ENCODE peak calls at places on chromosomes 5 and 9, in eight cellular contexts. One of them, this sample, is unnamed. For H3K27me3, the result is how much of the 10 kb centered on the place peaks cover.

GRCh38 chr9:99848447-99848846 is 26.8 kb downstream of the NR4A3 start:
- DNase-seq in tibial nerve: no peak
- DNase-seq in GM06990: no peak
- DNase-seq in fibroblast of lung: no peak
- DNase-seq in endodermal cell: no peak
- DNase-seq in cardiac muscle cell: no peak
- DNase-seq in BJ: no peak
- DNase-seq in hepatocyte: no peak
- DNase-seq in this sample: no peak

GRCh38 chr5:132269635-132270344 is 12.3 kb downstream of the PDLIM4 start:
- DNase-seq in tibial nerve: no peak
- DNase-seq in GM06990: no peak
- DNase-seq in fibroblast of lung: no peak
- DNase-seq in endodermal cell: no peak
- DNase-seq in cardiac muscle cell: no peak
- DNase-seq in BJ: no peak
- DNase-seq in hepatocyte: no peak
- DNase-seq in this sample: no peak

GRCh38 chr5:115415143-115415491 is 118.7 kb upstream of the CCDC112 start:
- DNase-seq in tibial nerve: no peak
- DNase-seq in GM06990: no peak
- DNase-seq in fibroblast of lung: peak
- DNase-seq in endodermal cell: no peak
- DNase-seq in cardiac muscle cell: peak
- DNase-seq in BJ: no peak
- DNase-seq in hepatocyte: peak
- DNase-seq in this sample: peak

GRCh38 chr9:8012986-8013385 is 213.4 kb upstream of the DMAC1 start:
- DNase-seq in tibial nerve: no peak
- DNase-seq in GM06990: no peak
- DNase-seq in fibroblast of lung: no peak
- DNase-seq in endodermal cell: no peak
- DNase-seq in cardiac muscle cell: no peak
- DNase-seq in BJ: no peak
- DNase-seq in hepatocyte: peak
- DNase-seq in this sample: peak

GRCh38 chr5:82922086-82922734 is 155.0 kb downstream of the TMEM167A start:
- DNase-seq in tibial nerve: no peak
- DNase-seq in GM06990: no peak
- DNase-seq in fibroblast of lung: no peak
- DNase-seq in endodermal cell: no peak
- DNase-seq in cardiac muscle cell: no peak
- DNase-seq in BJ: no peak
- DNase-seq in hepatocyte: no peak
- DNase-seq in this sample: no peak

GRCh38 chr5:106459541-106459940 is 1211.2 kb downstream of the EFNA5 start:
- DNase-seq in tibial nerve: no peak
- DNase-seq in GM06990: no peak
- DNase-seq in fibroblast of lung: peak
- DNase-seq in endodermal cell: no peak
- DNase-seq in cardiac muscle cell: no peak
- DNase-seq in BJ: no peak
- DNase-seq in hepatocyte: no peak
- DNase-seq in this sample: no peak

GRCh38 chr5:13553896-13554295 is 390.6 kb downstream of the DNAH5 start:
- DNase-seq in tibial nerve: no peak
- DNase-seq in GM06990: no peak
- DNase-seq in fibroblast of lung: peak
- DNase-seq in endodermal cell: peak
- DNase-seq in cardiac muscle cell: peak
- DNase-seq in BJ: no peak
- DNase-seq in hepatocyte: peak
- DNase-seq in this sample: no peak

GRCh38 chr9:72937545-72937944 is 15.3 kb downstream of the ALDH1A1 start:
- DNase-seq in tibial nerve: no peak
- DNase-seq in GM06990: no peak
- DNase-seq in fibroblast of lung: no peak
- DNase-seq in endodermal cell: no peak
- DNase-seq in cardiac muscle cell: no peak
- DNase-seq in BJ: no peak
- DNase-seq in hepatocyte: no peak
- DNase-seq in this sample: no peak

GRCh38 chr5:36919650-36920049 is 43.1 kb downstream of the NIPBL start:
- DNase-seq in tibial nerve: no peak
- DNase-seq in GM06990: no peak
- DNase-seq in fibroblast of lung: no peak
- DNase-seq in endodermal cell: no peak
- DNase-seq in cardiac muscle cell: no peak
- DNase-seq in BJ: no peak
- DNase-seq in hepatocyte: no peak
- DNase-seq in this sample: no peak

GRCh38 chr5:56229106-56229505 is 4.0 kb downstream of the ANKRD55 start:
- DNase-seq in tibial nerve: no peak
- DNase-seq in GM06990: no peak
- DNase-seq in fibroblast of lung: no peak
- DNase-seq in endodermal cell: no peak
- DNase-seq in cardiac muscle cell: no peak
- DNase-seq in BJ: no peak
- DNase-seq in hepatocyte: no peak
- DNase-seq in this sample: no peak

GRCh38 chr5:43564289-43564850 is 7.5 kb upstream of the PAIP1 start:
- DNase-seq in tibial nerve: no peak
- DNase-seq in GM06990: no peak
- DNase-seq in fibroblast of lung: no peak
- DNase-seq in endodermal cell: peak
- DNase-seq in cardiac muscle cell: no peak
- DNase-seq in BJ: no peak
- DNase-seq in hepatocyte: no peak
- DNase-seq in this sample: no peak

GRCh38 chr5:155004138-155004744 is 9.3 kb upstream of the KIF4B start:
- DNase-seq in tibial nerve: no peak
- DNase-seq in GM06990: peak
- DNase-seq in fibroblast of lung: no peak
- DNase-seq in endodermal cell: peak
- DNase-seq in cardiac muscle cell: peak
- DNase-seq in BJ: no peak
- DNase-seq in hepatocyte: peak
- DNase-seq in this sample: no peak

GRCh38 chr9:135501261-135502167 is 1.0 kb downstream of the MRPS2 start:
- DNase-seq in tibial nerve: no peak
- DNase-seq in GM06990: no peak
- DNase-seq in fibroblast of lung: no peak
- DNase-seq in endodermal cell: peak
- DNase-seq in cardiac muscle cell: no peak
- DNase-seq in BJ: no peak
- DNase-seq in hepatocyte: no peak
- DNase-seq in this sample: no peak

GRCh38 chr9:135503371-135504261 is 3.1 kb downstream of the MRPS2 start:
- DNase-seq in tibial nerve: no peak
- DNase-seq in GM06990: no peak
- DNase-seq in fibroblast of lung: no peak
- DNase-seq in endodermal cell: no peak
- DNase-seq in cardiac muscle cell: no peak
- DNase-seq in BJ: no peak
- DNase-seq in hepatocyte: no peak
- DNase-seq in this sample: no peak

GRCh38 chr9:135502873-135503321 is 2.4 kb downstream of the MRPS2 start:
- DNase-seq in tibial nerve: no peak
- DNase-seq in GM06990: no peak
- DNase-seq in fibroblast of lung: no peak
- DNase-seq in endodermal cell: no peak
- DNase-seq in cardiac muscle cell: no peak
- DNase-seq in BJ: no peak
- DNase-seq in hepatocyte: no peak
- DNase-seq in this sample: no peak

GRCh38 chr9:135500525-135501260 is at the start of gene MRPS2:
- DNase-seq in tibial nerve: peak
- DNase-seq in GM06990: peak
- DNase-seq in fibroblast of lung: peak
- DNase-seq in endodermal cell: peak
- DNase-seq in cardiac muscle cell: peak
- DNase-seq in BJ: no peak
- DNase-seq in hepatocyte: peak
- DNase-seq in this sample: no peak

GRCh38 chr9:135502168-135502872 is 1.8 kb downstream of the MRPS2 start:
- DNase-seq in tibial nerve: no peak
- DNase-seq in GM06990: no peak
- DNase-seq in fibroblast of lung: no peak
- DNase-seq in endodermal cell: no peak
- DNase-seq in cardiac muscle cell: no peak
- DNase-seq in BJ: no peak
- DNase-seq in hepatocyte: no peak
- DNase-seq in this sample: no peak
- H3K4me3 ChIP-seq in tibial nerve: no peak
- H3K4me3 ChIP-seq in GM06990: no peak
- H3K4me3 ChIP-seq in fibroblast of lung: no peak
- H3K4me3 ChIP-seq in endodermal cell: peak
- H3K4me3 ChIP-seq in cardiac muscle cell: no peak
- H3K4me3 ChIP-seq in BJ: no peak
- H3K4me3 ChIP-seq in hepatocyte: no peak
- H3K4me3 ChIP-seq in this sample: no peak

GRCh38 chr5:133854554-133854953 is 113.9 kb downstream of the C5orf15 start:
- DNase-seq in tibial nerve: no peak
- DNase-seq in GM06990: no peak
- DNase-seq in fibroblast of lung: no peak
- DNase-seq in endodermal cell: no peak
- DNase-seq in cardiac muscle cell: no peak
- DNase-seq in BJ: no peak
- DNase-seq in hepatocyte: no peak
- DNase-seq in this sample: no peak
- H3K27me3 ChIP-seq in tibial nerve: under half
- H3K27me3 ChIP-seq in GM06990: under half
- H3K27me3 ChIP-seq in fibroblast of lung: under half
- H3K27me3 ChIP-seq in endodermal cell: under half
- H3K27me3 ChIP-seq in cardiac muscle cell: under half
- H3K27me3 ChIP-seq in BJ: under half
- H3K27me3 ChIP-seq in hepatocyte: under half
- H3K27me3 ChIP-seq in this sample: under half

DNA sequence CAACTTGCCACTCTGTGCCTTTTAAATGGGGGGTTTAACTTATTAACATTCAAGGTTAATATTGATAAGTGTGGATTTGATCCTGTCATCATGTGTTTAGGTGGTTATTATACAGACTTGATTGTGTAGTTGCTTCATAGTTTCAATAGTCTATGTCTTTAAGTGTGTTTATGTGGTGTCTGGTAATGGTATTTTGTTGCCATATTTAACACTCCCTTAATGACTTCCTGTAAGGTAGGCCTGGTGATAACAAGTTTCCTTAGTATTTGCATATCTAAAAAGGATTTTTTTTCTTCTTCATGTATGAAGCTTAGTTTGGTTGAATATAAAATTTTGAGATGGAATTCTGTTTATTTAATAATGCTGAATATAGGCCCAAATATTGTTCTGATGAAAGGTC is 506.0 kb upstream of the ZNF462 start:
- DNase-seq in tibial nerve: no peak
- DNase-seq in GM06990: no peak
- DNase-seq in fibroblast of lung: no peak
- DNase-seq in endodermal cell: no peak
- DNase-seq in cardiac muscle cell: no peak
- DNase-seq in BJ: no peak
- DNase-seq in hepatocyte: no peak
- DNase-seq in this sample: no peak
- TF ChIP-seq CTCF in tibial nerve: no peak
- TF ChIP-seq CTCF in GM06990: no peak
- TF ChIP-seq CTCF in fibroblast of lung: no peak
- TF ChIP-seq CTCF in endodermal cell: no peak
- TF ChIP-seq CTCF in cardiac muscle cell: no peak
- TF ChIP-seq CTCF in BJ: no peak
- TF ChIP-seq CTCF in hepatocyte: no peak
- TF ChIP-seq CTCF in this sample: no peak

DNA sequence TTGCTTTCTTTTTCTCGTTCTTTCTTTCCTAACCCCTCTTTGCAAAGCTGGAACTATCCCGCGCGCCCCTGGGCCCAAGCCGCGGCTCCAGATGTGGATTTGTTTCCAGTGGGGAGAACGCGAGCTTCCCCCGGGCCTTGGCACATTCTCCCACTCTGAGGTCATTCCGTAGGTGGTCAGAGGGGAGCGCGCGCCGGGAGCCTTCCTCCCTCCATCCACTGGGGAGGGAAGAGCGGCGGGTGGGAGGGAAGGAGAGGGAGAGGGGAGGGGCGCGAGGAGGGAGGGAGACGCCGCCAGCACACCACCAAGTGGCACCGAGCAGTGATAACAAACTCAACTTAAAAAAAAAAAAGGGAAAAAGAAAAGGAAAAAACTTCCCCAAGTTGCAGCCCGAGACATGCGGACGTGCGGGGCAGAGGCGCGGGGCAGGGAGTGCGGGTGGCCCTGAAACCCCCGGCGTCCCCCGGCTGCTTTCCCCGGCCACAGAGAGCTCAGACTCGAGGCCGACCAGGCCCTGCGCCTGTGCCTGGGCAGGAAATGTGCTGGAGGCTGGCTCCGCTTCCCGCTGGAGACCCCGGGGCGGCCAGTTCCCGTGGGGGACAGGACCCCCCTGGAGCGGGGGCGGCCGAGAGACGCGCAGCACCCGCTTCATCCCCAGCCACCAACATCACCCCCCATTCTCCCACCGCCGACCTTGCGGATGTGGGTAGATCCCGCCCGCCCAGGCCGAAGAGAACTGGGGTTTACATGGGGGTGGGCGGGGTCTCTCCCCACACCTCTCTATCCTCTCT is 3.1 kb downstream of the IER5L start:
- DNase-seq in tibial nerve: peak
- DNase-seq in GM06990: peak
- DNase-seq in fibroblast of lung: peak
- DNase-seq in endodermal cell: peak
- DNase-seq in cardiac muscle cell: peak
- DNase-seq in BJ: no peak
- DNase-seq in hepatocyte: peak
- DNase-seq in this sample: peak
- H3K4me3 ChIP-seq in tibial nerve: peak
- H3K4me3 ChIP-seq in GM06990: peak
- H3K4me3 ChIP-seq in fibroblast of lung: peak
- H3K4me3 ChIP-seq in endodermal cell: peak
- H3K4me3 ChIP-seq in cardiac muscle cell: peak
- H3K4me3 ChIP-seq in BJ: peak
- H3K4me3 ChIP-seq in hepatocyte: peak
- H3K4me3 ChIP-seq in this sample: peak

GRCh38 chr5:38265546-38266179 is 7.3 kb downstream of the EGFLAM start:
- DNase-seq in tibial nerve: peak
- DNase-seq in GM06990: no peak
- DNase-seq in fibroblast of lung: peak
- DNase-seq in endodermal cell: peak
- DNase-seq in cardiac muscle cell: peak
- DNase-seq in BJ: no peak
- DNase-seq in hepatocyte: peak
- DNase-seq in this sample: peak
- H3K27me3 ChIP-seq in tibial nerve: under half
- H3K27me3 ChIP-seq in GM06990: under half
- H3K27me3 ChIP-seq in fibroblast of lung: under half
- H3K27me3 ChIP-seq in endodermal cell: under half
- H3K27me3 ChIP-seq in cardiac muscle cell: under half
- H3K27me3 ChIP-seq in BJ: under half
- H3K27me3 ChIP-seq in hepatocyte: under half
- H3K27me3 ChIP-seq in this sample: under half

DNA sequence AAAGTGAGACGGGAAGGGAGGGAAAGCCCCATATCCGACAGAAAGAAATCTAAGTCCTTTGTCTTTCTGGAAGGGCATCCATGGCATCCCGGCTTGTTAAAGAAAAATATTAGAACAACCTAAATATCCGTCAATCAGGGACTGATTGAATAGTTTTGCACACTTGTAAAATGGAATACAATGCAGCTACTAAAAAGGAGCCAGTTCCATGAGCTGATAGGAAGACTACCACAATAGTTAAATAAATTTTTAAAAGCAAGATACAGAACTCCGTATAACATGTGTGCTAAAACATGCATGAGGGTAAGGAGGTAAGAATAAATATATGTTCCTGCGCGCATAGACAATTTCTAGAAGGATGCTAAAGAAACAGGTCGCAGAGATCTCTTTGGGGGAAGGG is 12.8 kb upstream of the GNPDA1 start:
- DNase-seq in tibial nerve: no peak
- DNase-seq in GM06990: no peak
- DNase-seq in fibroblast of lung: no peak
- DNase-seq in endodermal cell: peak
- DNase-seq in cardiac muscle cell: no peak
- DNase-seq in BJ: no peak
- DNase-seq in hepatocyte: no peak
- DNase-seq in this sample: no peak
- TF ChIP-seq CTCF in tibial nerve: no peak
- TF ChIP-seq CTCF in GM06990: no peak
- TF ChIP-seq CTCF in fibroblast of lung: no peak
- TF ChIP-seq CTCF in endodermal cell: no peak
- TF ChIP-seq CTCF in cardiac muscle cell: no peak
- TF ChIP-seq CTCF in BJ: no peak
- TF ChIP-seq CTCF in hepatocyte: no peak
- TF ChIP-seq CTCF in this sample: no peak

This sample was measured in kidney epithelial cell.